ENCODE peak calls at places on chromosomes 6 and 20, in ten cellular contexts. B, F, R, Z, K, I, H, E, N and Y are unnamed samples.
A peak's percentile ranks its signal among the peaks of the same experiment; 100 is the strongest.

GRCh38 chr6:158654960-158655485 is 5.2 kb downstream of the SYTL3 start:
- DNase-seq in B (peak; percentile 70), F (no peak), R (no peak), Z (no peak), K (no peak), I (no peak), H (no peak), E (no peak), N (peak; percentile 71), Y (no peak)

GRCh38 chr6:16819752-16820151 is 58.5 kb upstream of the ATXN1 start:
- DNase-seq in B (no peak), F (no peak), R (no peak), Z (no peak), K (no peak), I (no peak), H (peak; percentile 28), E (no peak), N (peak; percentile 27), Y (no peak)

GRCh38 chr6:146543940-146544661 is 468 bp downstream of the RAB32 start:
- DNase-seq in B (peak; percentile 23), F (no peak), R (peak; percentile 29), Z (no peak), K (peak; percentile 34), I (peak; percentile 12), H (no peak), E (no peak), N (peak; percentile 51), Y (peak; percentile 36)

GRCh38 chr6:1381397-1382330 is 7.7 kb upstream of the FOXF2 start:
- DNase-seq in B (no peak), F (no peak), R (peak; percentile 78), Z (no peak), K (peak; percentile 76), I (no peak), H (peak; percentile 33), E (no peak), N (peak; percentile 23), Y (peak; percentile 91)

GRCh38 chr20:50415031-50415515 is 95.1 kb upstream of the PTPN1 start:
- DNase-seq in B (no peak), F (no peak), R (no peak), Z (no peak), K (no peak), I (no peak), H (no peak), E (no peak), N (no peak), Y (no peak)

GRCh38 chr6:114524081-114524480 is 181.3 kb upstream of the HS3ST5 start:
- DNase-seq in B (no peak), F (no peak), R (no peak), Z (no peak), K (no peak), I (no peak), H (no peak), E (no peak), N (no peak), Y (no peak)

GRCh38 chr6:108968325-108968724 is 120.1 kb downstream of the ARMC2 start:
- DNase-seq in B (no peak), F (no peak), R (no peak), Z (no peak), K (no peak), I (no peak), H (no peak), E (no peak), N (no peak), Y (peak; percentile 57)

GRCh38 chr20:21808863-21809664 is 103.6 kb downstream of the PAX1 start:
- DNase-seq in B (no peak), F (peak; percentile 3), R (peak; percentile 82), Z (no peak), K (peak; percentile 79), I (no peak), H (peak; percentile 50), E (no peak), N (no peak), Y (peak; percentile 90)

GRCh38 chr20:63416631-63417030 is 55.5 kb upstream of the CHRNA4 start:
- DNase-seq in B (no peak), F (no peak), R (no peak), Z (no peak), K (no peak), I (no peak), H (no peak), E (no peak), N (no peak), Y (no peak)

GRCh38 chr6:104955491-104955890 is 1.4 kb upstream of the LIN28B start:
- DNase-seq in B (no peak), F (no peak), R (peak; percentile 56), Z (no peak), K (no peak), I (no peak), H (no peak), E (no peak), N (no peak), Y (peak; percentile 61)

GRCh38 chr6:154276810-154277577 is 79.6 kb downstream of the IPCEF1 start:
- DNase-seq in B (peak; percentile 35), F (peak; percentile 39), R (peak; percentile 47), Z (peak; percentile 13), K (peak; percentile 47), I (no peak), H (peak; percentile 65), E (no peak), N (peak; percentile 60), Y (peak; percentile 18)

GRCh38 chr20:53623454-53624206 is 30.0 kb upstream of the ZNF217 start:
- DNase-seq in B (peak; percentile 88), F (peak; percentile 4), R (peak; percentile 60), Z (peak; percentile 39), K (peak; percentile 61), I (peak; percentile 27), H (peak; percentile 79), E (no peak), N (peak; percentile 82), Y (peak; percentile 74)

GRCh38 chr6:114085206-114085605 is 114.3 kb upstream of the HDAC2 start:
- DNase-seq in B (no peak), F (no peak), R (no peak), Z (no peak), K (no peak), I (no peak), H (no peak), E (no peak), N (no peak), Y (no peak)

GRCh38 chr6:85865665-85866372 is 223.1 kb upstream of the SYNCRIP start:
- DNase-seq in B (peak; percentile 79), F (no peak), R (no peak), Z (no peak), K (no peak), I (no peak), H (peak; percentile 37), E (no peak), N (peak; percentile 65), Y (peak; percentile 14)

GRCh38 chr20:62632575-62632974 is 9.7 kb upstream of the SLCO4A1 start:
- DNase-seq in B (no peak), F (peak; percentile 21), R (no peak), Z (no peak), K (no peak), I (no peak), H (no peak), E (no peak), N (no peak), Y (no peak)

GRCh38 chr6:163813979-163814493 is 399.5 kb downstream of the QKI start:
- DNase-seq in B (no peak), F (no peak), R (no peak), Z (no peak), K (no peak), I (no peak), H (peak; percentile 48), E (no peak), N (no peak), Y (no peak)

GRCh38 chr6:137813308-137813707 is 53.8 kb upstream of the TNFAIP3 start:
- DNase-seq in B (no peak), F (no peak), R (no peak), Z (no peak), K (no peak), I (no peak), H (peak; percentile 29), E (no peak), N (no peak), Y (no peak)

GRCh38 chr20:63858393-63859165 is 2.7 kb upstream of the ABHD16B start:
- DNase-seq in B (no peak), F (no peak), R (peak; percentile 67), Z (peak; percentile 11), K (no peak), I (no peak), H (no peak), E (peak; percentile 33), N (peak; percentile 79), Y (peak; percentile 89)

GRCh38 chr20:5893052-5893451 is 57.3 kb downstream of the TRMT6 start:
- DNase-seq in B (no peak), F (no peak), R (no peak), Z (no peak), K (no peak), I (no peak), H (no peak), E (no peak), N (no peak), Y (no peak)

GRCh38 chr6:5006182-5006581 is 2.3 kb upstream of the RPP40 start:
- DNase-seq in B (no peak), F (no peak), R (no peak), Z (no peak), K (no peak), I (no peak), H (no peak), E (no peak), N (no peak), Y (no peak)

GRCh38 chr6:68473433-68474210 is 161.5 kb upstream of the ADGRB3 start:
- DNase-seq in B (peak; percentile 26), F (no peak), R (no peak), Z (no peak), K (peak; percentile 6), I (no peak), H (no peak), E (no peak), N (no peak), Y (no peak)

GRCh38 chr6:85569323-85569722 is 24.3 kb downstream of the SNX14 start:
- DNase-seq in B (no peak), F (no peak), R (no peak), Z (no peak), K (no peak), I (no peak), H (no peak), E (no peak), N (no peak), Y (no peak)

GRCh38 chr6:113530769-113531168 is 326.4 kb upstream of the MARCKS start:
- DNase-seq in B (peak; percentile 56), F (no peak), R (no peak), Z (no peak), K (no peak), I (no peak), H (no peak), E (peak; percentile 57), N (peak; percentile 57), Y (no peak)

GRCh38 chr20:34977365-34978091 is 21.9 kb downstream of the MYH7B start:
- DNase-seq in B (no peak), F (no peak), R (peak; percentile 90), Z (no peak), K (no peak), I (no peak), H (no peak), E (no peak), N (no peak), Y (no peak)

GRCh38 chr6:120122401-120122800 is 772.8 kb upstream of the MAN1A1 start:
- DNase-seq in B (no peak), F (no peak), R (no peak), Z (no peak), K (no peak), I (no peak), H (no peak), E (no peak), N (no peak), Y (no peak)

GRCh38 chr6:21831531-21832291 is 238.2 kb downstream of the SOX4 start:
- DNase-seq in B (peak; percentile 69), F (no peak), R (no peak), Z (no peak), K (no peak), I (no peak), H (no peak), E (no peak), N (peak; percentile 46), Y (no peak)

GRCh38 chr6:148824960-148825359 is 78.1 kb downstream of the UST start:
- DNase-seq in B (no peak), F (no peak), R (no peak), Z (no peak), K (no peak), I (no peak), H (no peak), E (no peak), N (no peak), Y (no peak)

GRCh38 chr6:140230282-140230681 is 855.8 kb upstream of the CITED2 start:
- DNase-seq in B (no peak), F (no peak), R (no peak), Z (no peak), K (no peak), I (no peak), H (no peak), E (no peak), N (no peak), Y (no peak)